ENCODE peak calls at places on chromosome 21, in five cellular contexts. P, H, C, Y and T are unnamed samples.

GRCh38 chr21:25916226-25916625 is 181.5 kb downstream of the GABPA start:
- DNase-seq in Y (no peak), H (no peak), C (no peak), P (no peak), T (no peak)

GRCh38 chr21:28827422-28827821 is 165.3 kb downstream of the LTN1 start:
- DNase-seq in Y (no peak), H (no peak), P (no peak), C (no peak), T (peak)

GRCh38 chr21:29822064-29822463 is 117.7 kb downstream of the GRIK1 start:
- DNase-seq in Y (no peak), H (no peak), P (no peak), C (no peak), T (no peak)

GRCh38 chr21:16534408-16535099 is 804.8 kb downstream of the USP25 start:
- DNase-seq in H (peak), Y (peak), P (peak), C (peak), T (peak)

GRCh38 chr21:41755934-41756773 is 10.7 kb downstream of the RIPK4 start:
- DNase-seq in C (no peak), P (peak), Y (peak), H (no peak), T (no peak)

GRCh38 chr21:40271169-40271568 is 403.9 kb downstream of the PCP4 start:
- DNase-seq in Y (no peak), C (no peak), P (no peak), H (no peak), T (no peak)

GRCh38 chr21:40011371-40011770 is 144.1 kb downstream of the PCP4 start:
- DNase-seq in C (no peak), P (no peak), H (no peak), Y (no peak), T (no peak)

GRCh38 chr21:20253261-20253660 is 744.9 kb upstream of the NCAM2 start:
- DNase-seq in C (no peak), Y (no peak), H (no peak), P (no peak), T (no peak)

GRCh38 chr21:30839304-30839703 is 9.7 kb upstream of the KRTAP7-1 start:
- DNase-seq in Y (peak), P (peak), H (no peak), C (peak), T (no peak)

GRCh38 chr21:27213328-27213727 is 246.4 kb upstream of the ADAMTS5 start:
- DNase-seq in Y (no peak), H (no peak), P (no peak), C (no peak), T (peak)

GRCh38 chr21:17523007-17523451 is 10.2 kb downstream of the CXADR start:
- DNase-seq in P (no peak), H (no peak), C (peak), Y (no peak), T (no peak)

DNA sequence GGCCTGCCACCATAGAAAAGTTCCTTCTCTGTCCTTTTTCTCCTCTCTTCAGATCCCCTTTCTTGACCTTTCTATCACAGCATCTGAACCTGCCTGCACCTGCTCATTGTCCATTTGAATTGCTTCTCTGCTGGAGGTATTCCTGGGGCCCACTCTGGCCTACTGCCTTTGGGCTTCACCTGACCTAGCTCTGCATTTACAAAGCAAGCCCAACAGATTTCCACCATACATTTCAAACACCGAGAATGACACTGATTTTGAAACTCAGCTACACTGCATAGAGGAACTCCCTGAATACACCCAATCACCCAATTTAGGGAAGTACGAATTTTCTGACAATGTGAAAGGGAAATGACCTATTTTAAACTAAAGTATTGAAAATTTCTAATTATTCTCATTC is 284.5 kb upstream of the USP25 start:
- DNase-seq in H (no peak), Y (no peak), C (no peak), P (no peak), T (no peak)
- H3K27ac ChIP-seq in H (no peak), Y (no peak), C (no peak), P (no peak), T (no peak)

GRCh38 chr21:45351061-45351460 is 53.9 kb upstream of the COL18A1 start:
- DNase-seq in Y (no peak), C (no peak), H (no peak), P (no peak), T (no peak)
- H3K27ac ChIP-seq in Y (no peak), C (no peak), H (no peak), P (no peak), T (no peak)

GRCh38 chr21:36751383-36751782 is 52.5 kb downstream of the SIM2 start:
- DNase-seq in Y (no peak), H (no peak), C (no peak), P (no peak), T (no peak)
- H3K27ac ChIP-seq in Y (no peak), H (no peak), C (no peak), P (no peak), T (no peak)

GRCh38 chr21:34737115-34737514 is 68.3 kb downstream of the CLIC6 start:
- DNase-seq in P (no peak), H (peak), C (no peak), Y (no peak), T (no peak)

GRCh38 chr21:34736116-34736870 is 67.5 kb downstream of the CLIC6 start:
- DNase-seq in C (no peak), H (peak), P (no peak), Y (no peak), T (peak)

GRCh38 chr21:34733866-34734265 is 65.1 kb downstream of the CLIC6 start:
- DNase-seq in H (no peak), Y (no peak), P (no peak), C (no peak), T (no peak)

GRCh38 chr21:34732388-34732821 is 63.6 kb downstream of the CLIC6 start:
- DNase-seq in C (no peak), H (no peak), Y (no peak), P (no peak), T (no peak)

GRCh38 chr21:34734696-34735095 is 65.9 kb downstream of the CLIC6 start:
- DNase-seq in C (no peak), H (peak), P (no peak), Y (no peak), T (no peak)
- H3K27ac ChIP-seq in C (no peak), H (peak), P (no peak), Y (no peak), T (no peak)

DNA sequence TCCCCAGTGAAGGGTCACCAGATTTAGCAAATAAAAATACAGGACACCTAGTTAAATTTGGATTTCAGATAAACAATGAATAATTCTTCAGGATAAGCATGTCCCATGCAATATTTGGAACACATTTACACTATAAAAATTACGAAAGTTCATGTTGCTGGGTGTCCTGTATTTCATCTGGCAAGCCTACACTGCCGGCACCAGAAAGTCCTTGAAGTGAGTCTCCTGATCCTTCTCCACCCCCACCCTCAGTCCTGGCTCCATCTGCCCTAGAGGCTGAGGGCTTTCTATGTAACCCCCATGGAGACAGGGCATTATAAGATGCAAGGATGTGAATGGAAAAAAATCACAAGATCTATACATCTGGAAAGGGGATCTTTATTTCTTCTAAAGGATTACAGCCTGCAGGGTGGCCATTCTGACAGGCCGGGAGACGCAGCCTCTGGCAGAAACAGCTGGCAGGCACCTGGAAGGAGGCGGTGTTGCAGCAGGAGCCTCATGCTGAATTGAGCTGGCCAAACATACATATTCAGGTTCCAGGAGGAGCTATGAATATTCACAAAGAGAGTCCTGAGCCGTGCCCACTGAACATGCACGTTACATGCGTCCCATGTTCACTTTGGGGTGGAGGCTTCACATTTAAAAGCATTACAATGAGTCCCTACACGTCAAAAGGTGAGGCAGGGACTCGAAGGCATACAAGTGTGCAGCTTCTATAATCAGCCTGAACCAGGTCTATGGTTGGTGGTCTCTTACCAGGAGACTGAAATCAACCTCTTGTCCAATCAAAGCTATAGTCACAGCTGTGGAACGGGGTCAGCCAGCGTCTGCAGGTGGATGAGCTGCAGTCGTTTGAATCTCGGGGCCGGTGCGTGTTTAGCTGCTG is 182.7 kb downstream of the ETS2 start:
- DNase-seq in P (no peak), C (no peak), H (peak), Y (no peak), T (no peak)
- H3K27ac ChIP-seq in P (no peak), C (peak), H (peak), Y (no peak), T (no peak)

GRCh38 chr21:43772368-43772870 is 3.7 kb downstream of the CSTB start:
- DNase-seq in H (no peak), C (no peak), Y (no peak), P (no peak), T (no peak)

GRCh38 chr21:43774163-43774562 is 1.9 kb downstream of the CSTB start:
- DNase-seq in P (no peak), C (no peak), H (no peak), Y (no peak), T (no peak)

GRCh38 chr21:43770066-43770655 is 5.9 kb downstream of the CSTB start:
- DNase-seq in H (no peak), P (no peak), C (no peak), Y (no peak), T (no peak)

GRCh38 chr21:43771199-43771675 is 4.9 kb downstream of the CSTB start:
- DNase-seq in P (no peak), Y (no peak), H (no peak), C (no peak), T (no peak)

GRCh38 chr21:43771698-43772367 is 4.3 kb downstream of the CSTB start:
- DNase-seq in Y (no peak), P (no peak), H (no peak), C (no peak), T (no peak)
- H3K27ac ChIP-seq in Y (no peak), P (no peak), H (no peak), C (no peak), T (no peak)

GRCh38 chr21:45288441-45288841 is 746 bp upstream of the POFUT2 start:
- DNase-seq in P (no peak), H (no peak), C (no peak), Y (no peak), T (no peak)
- H3K27ac ChIP-seq in P (no peak), H (peak), C (no peak), Y (peak), T (peak)

DNA sequence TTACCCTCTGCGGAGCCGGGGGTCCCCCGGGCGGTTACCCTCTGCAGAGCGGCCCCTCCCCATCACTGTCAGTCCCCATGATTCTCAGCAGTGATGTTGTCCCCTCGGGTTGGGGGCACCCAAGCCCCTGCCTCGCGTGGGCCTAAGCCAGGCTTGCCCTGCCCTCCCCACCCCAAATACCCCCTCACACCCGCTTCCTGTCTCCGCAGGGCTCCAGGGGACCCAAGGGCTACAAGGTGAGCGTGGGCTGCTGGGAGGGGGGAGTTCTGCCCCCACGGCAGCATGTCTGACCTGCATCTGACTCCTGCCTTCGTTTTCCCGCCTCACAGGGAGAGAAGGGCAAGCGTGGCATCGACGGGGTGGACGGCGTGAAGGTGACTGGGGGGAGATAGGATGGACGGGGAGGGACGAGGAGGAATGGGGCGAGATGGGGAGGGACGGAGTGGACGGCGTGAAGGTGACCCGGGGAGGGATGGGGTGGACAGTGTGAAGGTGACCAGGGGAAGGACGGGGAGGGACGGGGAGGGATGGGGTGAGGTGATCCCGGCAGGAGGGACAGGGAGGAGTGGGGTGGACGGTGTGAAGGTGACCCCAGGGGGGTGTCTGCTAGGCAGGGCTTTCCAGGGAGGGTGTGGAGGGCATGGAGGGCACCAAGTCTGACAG is 8.6 kb downstream of the COL6A1 start:
- DNase-seq in P (no peak), H (no peak), C (peak), Y (no peak), T (no peak)
- H3K27ac ChIP-seq in P (no peak), H (no peak), C (no peak), Y (no peak), T (peak)